ENCODE peak calls at places on chromosome 15, in six cellular contexts. H is GM12865, F is keratinocyte, U is endodermal cell, M is Peyer's patch, O is fibroblast of lung. B is an unnamed sample.

GRCh38 chr15:70505411-70505919 is 257.9 kb downstream of the UACA start:
- DNase-seq in F (peak; percentile 88), O (peak; percentile 93), H (peak; percentile 66), U (no peak), M (no peak), B (peak; percentile 79)

GRCh38 chr15:80709542-80709941 is 14.4 kb downstream of the ABHD17C start:
- DNase-seq in F (peak; percentile 33), U (no peak), H (no peak), M (peak; percentile 76), O (no peak), B (no peak)

GRCh38 chr15:67061811-67062348 is 3.5 kb upstream of the SMAD3 start:
- DNase-seq in M (no peak), U (no peak), F (no peak), H (no peak), O (no peak), B (no peak)

GRCh38 chr15:82197734-82198594 is 64.6 kb downstream of the EFL1 start:
- DNase-seq in O (peak; percentile 52), U (peak; percentile 90), H (peak; percentile 75), M (peak; percentile 78), F (peak; percentile 7), B (peak; percentile 75)

GRCh38 chr15:20349774-20350498 is 191.7 kb downstream of the GOLGA6L6 start:
- DNase-seq in H (no peak), O (no peak), U (no peak), F (no peak), M (peak; percentile 44), B (no peak)

GRCh38 chr15:65980824-65981456 is 111.6 kb downstream of the RAB11A start:
- DNase-seq in U (peak; percentile 96), H (peak; percentile 50), F (peak; percentile 68), M (peak; percentile 82), O (peak; percentile 79), B (peak; percentile 75)

GRCh38 chr15:101611007-101611406 is 41.2 kb downstream of the TM2D3 start:
- DNase-seq in M (no peak), U (no peak), O (no peak), H (no peak), F (no peak), B (no peak)

GRCh38 chr15:89647191-89647851 is 7.9 kb downstream of the KIF7 start:
- DNase-seq in U (peak; percentile 97), H (peak; percentile 61), F (no peak), M (peak; percentile 90), O (peak; percentile 28), B (peak; percentile 52)

GRCh38 chr15:25741253-25741575 is 121.9 kb downstream of the ATP10A start:
- DNase-seq in O (no peak), F (no peak), M (no peak), H (peak; percentile 4), U (no peak), B (no peak)

GRCh38 chr15:40776537-40777141 is 6.9 kb downstream of the C15orf62 start:
- DNase-seq in H (no peak), U (no peak), O (peak; percentile 80), F (no peak), M (no peak), B (no peak)

GRCh38 chr15:78641876-78642275 is 866 bp upstream of the CHRNB4 start:
- DNase-seq in H (no peak), F (no peak), M (no peak), U (no peak), O (no peak), B (no peak)

GRCh38 chr15:79769081-79769481 is 127.7 kb downstream of the MTHFS start:
- DNase-seq in M (no peak), O (no peak), H (peak; percentile 56), U (no peak), F (no peak), B (peak; percentile 6)

GRCh38 chr15:76234337-76234889 is 76.9 kb downstream of the ETFA start:
- DNase-seq in F (no peak), O (no peak), M (no peak), H (no peak), U (no peak), B (no peak)

GRCh38 chr15:62928996-62929350 is 113.6 kb upstream of the TPM1 start:
- DNase-seq in U (no peak), O (peak; percentile 97), M (no peak), F (peak; percentile 48), H (no peak), B (peak; percentile 67)

GRCh38 chr15:66287461-66288055 is 5.8 kb upstream of the DIS3L start:
- DNase-seq in F (no peak), M (no peak), U (no peak), O (no peak), H (peak; percentile 31), B (peak; percentile 43)

GRCh38 chr15:87408902-87409301 is 847.6 kb downstream of the NTRK3 start:
- DNase-seq in H (no peak), U (no peak), F (no peak), M (no peak), O (no peak), B (no peak)

GRCh38 chr15:61750271-61751084 is 309.8 kb downstream of the VPS13C start:
- DNase-seq in F (no peak), H (no peak), M (no peak), U (no peak), O (no peak), B (no peak)

GRCh38 chr15:60477991-60478632 is 830 bp downstream of the ICE2 start:
- DNase-seq in F (no peak), H (peak; percentile 31), O (peak; percentile 62), M (no peak), U (peak; percentile 59), B (peak; percentile 39)

GRCh38 chr15:39587910-39588530 is 7.1 kb downstream of the THBS1 start:
- DNase-seq in U (no peak), M (no peak), O (peak; percentile 9), F (peak; percentile 45), H (no peak), B (peak; percentile 45)

GRCh38 chr15:58453931-58454793 is 22.4 kb downstream of the LIPC start:
- DNase-seq in H (peak; percentile 75), O (no peak), U (no peak), F (no peak), M (no peak), B (no peak)

GRCh38 chr15:100759698-100760356 is 119.8 kb upstream of the ALDH1A3 start:
- DNase-seq in F (peak; percentile 53), H (no peak), U (peak; percentile 71), M (peak; percentile 71), O (peak; percentile 75), B (peak; percentile 93)

GRCh38 chr15:93107646-93108045 is 18.6 kb upstream of the RGMA start:
- DNase-seq in H (no peak), F (no peak), O (no peak), M (no peak), U (no peak), B (no peak)

GRCh38 chr15:36291501-36291900 is 287.9 kb upstream of the CDIN1 start:
- DNase-seq in U (no peak), H (no peak), M (no peak), F (no peak), O (no peak), B (no peak)

DNA sequence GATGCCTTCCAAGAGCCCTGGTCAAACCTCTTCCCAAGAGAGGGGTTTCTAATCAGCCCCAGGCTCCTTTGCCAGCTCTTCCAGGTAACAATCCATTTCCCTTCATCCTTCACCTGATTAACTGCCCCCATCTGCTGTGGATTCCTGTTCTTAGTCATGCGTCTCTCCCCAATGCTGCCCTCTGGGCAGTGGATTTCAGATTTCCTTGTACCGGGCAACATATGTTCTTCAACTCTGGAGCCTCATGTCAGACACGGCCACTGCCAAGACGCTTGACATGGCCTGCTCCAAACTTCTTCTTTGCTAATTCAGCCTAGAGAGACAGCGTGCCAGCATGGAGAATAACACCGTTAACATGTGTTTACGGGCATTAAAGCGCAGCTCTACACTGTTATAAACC is 1035.2 kb upstream of the NR2F2 start:
- DNase-seq in F (no peak), H (no peak), O (no peak), M (no peak), U (no peak), B (no peak)
- H3K4me3 ChIP-seq in F (no peak overlapping the region), H (no peak overlapping the region), O (no peak overlapping the region), M (no peak overlapping the region), U (no peak overlapping the region), B (no peak overlapping the region)

DNA sequence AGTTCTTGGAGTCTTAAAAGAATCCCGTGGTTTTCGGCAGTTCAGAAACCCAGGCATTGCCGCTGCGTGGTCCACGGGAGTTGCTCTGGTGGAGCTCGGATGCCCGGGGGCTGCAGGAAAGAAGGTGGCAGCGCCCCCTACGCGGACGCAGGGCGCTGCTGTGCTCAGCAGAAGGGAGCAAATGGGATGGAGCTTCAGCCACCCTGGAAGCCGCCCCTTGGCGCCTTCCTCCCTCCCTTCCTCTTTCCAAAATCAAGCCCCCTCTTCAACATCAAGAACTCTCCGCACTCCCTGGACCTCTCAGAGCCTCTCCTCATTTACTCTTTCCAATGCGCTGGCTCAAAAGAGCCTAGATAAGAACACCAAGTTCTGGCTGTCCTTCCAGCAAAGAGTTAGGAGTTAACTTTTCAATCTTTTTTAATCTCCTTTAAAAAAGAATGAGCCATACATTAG is 880 bp upstream of the CHRNA7 start:
- DNase-seq in U (peak; percentile 83), F (no peak), M (peak; percentile 53), O (no peak), H (peak; percentile 10), B (no peak)
- TF ChIP-seq CTCF in U (peak; percentile 70), F (peak; percentile 67), M (peak; percentile 29), O (no peak), H (peak; percentile 24), B (no peak)

GRCh38 chr15:99434506-99435137 is 131.2 kb upstream of the MEF2A start:
- DNase-seq in H (no peak), U (peak; percentile 44), F (no peak), M (peak; percentile 43), O (no peak), B (no peak)
- H3K4me3 ChIP-seq in H (no peak overlapping the region), U (no peak overlapping the region), F (peak overlapping the region; percentile 52), M (no peak overlapping the region), O (no peak overlapping the region), B (no peak overlapping the region)

GRCh38 chr15:85780586-85780985 is 14.1 kb downstream of the KLHL25 start:
- DNase-seq in M (no peak), U (no peak), H (no peak), O (no peak), F (no peak), B (no peak)

GRCh38 chr15:85781099-85781498 is 13.6 kb downstream of the KLHL25 start:
- DNase-seq in M (no peak), H (no peak), U (no peak), O (no peak), F (no peak), B (no peak)

GRCh38 chr15:85777291-85778106 is 17.2 kb downstream of the KLHL25 start:
- DNase-seq in F (no peak), H (no peak), M (no peak), O (no peak), U (no peak), B (no peak)

GRCh38 chr15:85782112-85782511 is 12.6 kb downstream of the KLHL25 start:
- DNase-seq in H (peak; percentile 9), O (no peak), F (no peak), M (no peak), U (no peak), B (no peak)

DNA sequence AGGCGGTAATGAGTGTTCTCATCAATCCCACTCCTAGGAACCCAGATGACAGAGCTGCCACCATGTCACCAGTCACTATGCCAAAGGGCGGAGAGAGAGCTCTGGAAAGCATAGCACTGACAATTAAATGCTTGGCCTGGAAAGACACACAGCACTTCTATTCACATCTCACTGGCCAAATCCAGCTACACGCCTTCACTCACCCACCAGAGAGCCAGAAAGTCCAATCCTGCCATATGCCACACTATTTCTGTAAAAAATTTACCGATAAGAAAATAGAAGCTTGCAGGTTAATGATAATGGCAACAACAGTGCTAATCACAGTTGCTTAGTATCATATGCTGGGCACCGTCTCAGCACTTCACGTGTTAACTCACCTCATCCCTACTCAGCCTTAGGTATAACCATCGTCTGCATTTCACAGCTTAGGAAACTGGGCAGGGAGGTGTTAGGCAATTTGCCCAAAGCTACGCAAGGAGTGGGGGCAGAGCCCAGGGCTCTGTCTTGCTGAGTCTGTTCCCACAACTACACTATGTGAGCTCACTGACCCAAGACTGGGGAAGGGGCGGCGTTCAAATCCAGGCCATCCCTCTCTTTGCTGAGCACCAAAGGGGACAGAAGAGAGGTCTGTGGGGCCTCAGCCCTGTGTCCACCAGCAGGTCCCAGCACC is 16.5 kb downstream of the KLHL25 start:
- DNase-seq in F (no peak), U (no peak), O (no peak), H (no peak), M (no peak), B (no peak)
- TF ChIP-seq CTCF in F (no peak), U (no peak), O (no peak), H (no peak), M (no peak), B (no peak)

B was measured in fibroblast of villous mesenchyme.